ENCODE peak calls at places on chromosome 2, in six cellular contexts. P, S, C, U, X and N are unnamed samples.

GRCh38 chr2:68156419-68156818 is 1.3 kb upstream of the PNO1 start:
- DNase-seq in P (no peak), S (no peak), C (no peak), U (no peak), X (no peak), N (no peak)

GRCh38 chr2:160387558-160388262 is 105.9 kb downstream of the RBMS1 start:
- DNase-seq in P (no peak), S (no peak), C (no peak), U (peak), X (peak), N (no peak)

GRCh38 chr2:45711224-45711623 is 59.7 kb downstream of the PRKCE start:
- DNase-seq in P (no peak), S (no peak), C (no peak), U (no peak), X (no peak), N (no peak)

GRCh38 chr2:16126141-16126968 is 186.0 kb downstream of the MYCN start:
- DNase-seq in P (no peak), S (no peak), C (no peak), U (no peak), X (no peak), N (no peak)

GRCh38 chr2:121634354-121635307 is 14.6 kb downstream of the CLASP1 start:
- DNase-seq in P (no peak), S (no peak), C (no peak), U (peak), X (peak), N (no peak)

GRCh38 chr2:5982217-5982910 is 290.2 kb downstream of the SOX11 start:
- DNase-seq in P (no peak), S (no peak), C (no peak), U (no peak), X (no peak), N (no peak)

GRCh38 chr2:232563580-232563979 is 13.1 kb downstream of the EIF4E2 start:
- DNase-seq in P (no peak), S (no peak), C (no peak), U (no peak), X (peak), N (no peak)

GRCh38 chr2:140348826-140349225 is 1568.6 kb upstream of the NXPH2 start:
- DNase-seq in P (no peak), S (peak), C (no peak), U (no peak), X (no peak), N (no peak)

GRCh38 chr2:37026050-37026449 is 58.1 kb downstream of the HEATR5B start:
- DNase-seq in P (peak), S (peak), C (peak), U (no peak), X (peak), N (no peak)

GRCh38 chr2:121476714-121477113 is 54.0 kb upstream of the RNU4ATAC start:
- DNase-seq in P (no peak), S (peak), C (no peak), U (no peak), X (no peak), N (no peak)

GRCh38 chr2:98170076-98170475 is 83.1 kb downstream of the VWA3B start:
- DNase-seq in P (no peak), S (no peak), C (no peak), U (no peak), X (peak), N (no peak)

GRCh38 chr2:98172951-98173350 is 86.0 kb downstream of the VWA3B start:
- DNase-seq in P (no peak), S (no peak), C (no peak), U (no peak), X (no peak), N (no peak)

GRCh38 chr2:98180456-98180855 is 93.5 kb downstream of the VWA3B start:
- DNase-seq in P (no peak), S (no peak), C (no peak), U (no peak), X (peak), N (no peak)

GRCh38 chr2:98172150-98172765 is 85.3 kb downstream of the VWA3B start:
- DNase-seq in P (no peak), S (no peak), C (no peak), U (no peak), X (no peak), N (no peak)

GRCh38 chr2:98175811-98176210 is 88.8 kb downstream of the VWA3B start:
- DNase-seq in P (peak), S (peak), C (no peak), U (no peak), X (no peak), N (no peak)
- TF ChIP-seq CTCF in P (peak), S (no peak), C (no peak), U (no peak), X (no peak), N (peak)

GRCh38 chr2:43464546-43464945 is 131.3 kb downstream of the THADA start:
- DNase-seq in P (no peak), S (no peak), C (no peak), U (no peak), X (peak), N (no peak)
- TF ChIP-seq CTCF in P (no peak), S (no peak), C (no peak), U (no peak), X (no peak), N (no peak)

GRCh38 chr2:158529379-158530110 is 72.8 kb downstream of the PKP4 start:
- DNase-seq in P (no peak), S (no peak), C (no peak), U (peak), X (peak), N (no peak)

GRCh38 chr2:158533009-158533408 is 76.3 kb downstream of the PKP4 start:
- DNase-seq in P (no peak), S (peak), C (no peak), U (no peak), X (no peak), N (no peak)

GRCh38 chr2:158530829-158531228 is 74.1 kb downstream of the PKP4 start:
- DNase-seq in P (no peak), S (no peak), C (no peak), U (no peak), X (no peak), N (no peak)
- TF ChIP-seq CTCF in P (no peak), S (no peak), C (no peak), U (no peak), X (no peak), N (no peak)

DNA sequence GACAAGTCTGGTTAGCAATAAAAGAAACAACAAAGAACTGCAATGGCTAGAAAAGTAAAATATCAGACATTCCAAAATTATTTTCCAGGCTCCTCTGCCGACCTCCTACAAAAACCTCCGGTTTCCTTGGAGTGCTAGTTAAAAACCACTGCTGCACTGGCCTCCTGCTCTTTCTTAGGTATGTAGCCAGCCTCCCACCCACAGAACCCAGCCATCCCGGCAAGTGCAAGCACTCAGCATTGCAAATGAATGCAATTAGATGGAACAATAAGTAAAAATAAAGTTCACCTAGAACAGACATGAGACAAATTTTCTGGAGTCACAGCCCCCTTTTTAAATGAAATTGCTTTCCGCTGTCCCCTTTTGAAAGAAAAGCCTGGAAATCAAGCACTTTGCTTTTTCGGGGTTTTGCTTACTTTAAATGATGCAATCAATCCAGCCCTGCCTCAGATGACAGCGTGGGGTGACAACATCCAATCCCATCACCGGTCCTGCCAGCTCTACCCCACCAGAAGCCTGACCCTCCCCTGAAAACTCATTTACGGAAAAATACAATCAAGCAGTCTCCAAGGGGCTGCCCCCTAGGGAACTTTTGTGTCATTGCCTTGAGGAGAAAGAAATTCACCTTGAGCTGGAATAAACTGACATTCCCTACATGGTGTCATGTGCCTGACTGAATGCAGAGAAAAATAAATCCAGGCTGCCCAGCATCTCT is 199.8 kb downstream of the EPHA4 start:
- DNase-seq in P (no peak), S (peak), C (peak), U (peak), X (no peak), N (no peak)
- TF ChIP-seq CTCF in P (no peak), S (peak), C (peak), U (peak), X (peak), N (no peak)

GRCh38 chr2:240383871-240384700 is 51.4 kb upstream of the GPC1 start:
- DNase-seq in P (no peak), S (no peak), C (no peak), U (no peak), X (no peak), N (no peak)
- TF ChIP-seq CTCF in P (no peak), S (no peak), C (no peak), U (no peak), X (no peak), N (no peak)

DNA sequence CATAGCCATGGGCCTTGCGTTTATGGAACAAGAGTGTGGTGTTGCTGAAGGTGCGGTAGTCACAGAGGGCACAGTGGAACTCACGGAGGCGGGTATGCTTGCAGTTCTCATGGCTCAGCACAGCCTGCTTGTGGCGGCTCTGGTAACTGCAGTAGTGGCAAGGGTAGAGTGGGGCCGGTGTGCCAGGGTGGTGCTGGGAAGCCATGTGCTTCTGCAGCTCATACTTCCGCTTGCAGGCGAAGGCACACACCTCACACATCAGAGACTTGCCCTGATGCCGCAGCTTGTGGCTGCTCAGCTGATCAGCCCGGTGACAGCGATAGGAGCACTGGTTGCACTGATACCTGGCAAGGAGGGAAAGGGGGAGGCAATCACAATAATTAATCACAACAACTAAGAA is 14.7 kb downstream of the ZNF142 start:
- DNase-seq in P (no peak), S (no peak), C (no peak), U (no peak), X (no peak), N (no peak)
- TF ChIP-seq CTCF in P (no peak), S (no peak), C (no peak), U (no peak), X (no peak), N (no peak)

GRCh38 chr2:58131191-58132011 is 84.8 kb downstream of the VRK2 start:
- DNase-seq in P (no peak), S (no peak), C (no peak), U (peak), X (peak), N (no peak)
- TF ChIP-seq CTCF in P (no peak), S (peak), C (no peak), U (peak), X (no peak), N (no peak)

DNA sequence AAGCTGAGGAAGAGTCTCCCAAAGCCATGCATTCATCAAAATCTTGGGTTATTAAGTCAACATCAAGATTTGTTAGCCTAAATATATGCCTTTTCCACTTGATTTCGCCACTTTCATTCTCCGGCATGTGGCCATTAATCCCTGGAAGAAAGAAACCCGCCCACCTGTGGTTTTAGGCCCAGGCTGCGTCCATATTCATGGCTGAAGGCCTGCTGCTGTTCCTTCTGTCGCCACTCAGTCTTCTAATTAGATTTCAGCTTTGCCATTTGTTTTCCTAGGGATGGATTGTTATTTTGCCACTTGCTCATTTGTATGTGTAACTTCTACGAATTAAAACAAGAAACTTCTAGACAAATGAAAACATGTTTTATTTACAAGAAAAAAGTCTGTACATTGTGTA is 84.7 kb downstream of the ST6GAL2 start:
- DNase-seq in P (no peak), S (peak), C (no peak), U (no peak), X (no peak), N (no peak)
- TF ChIP-seq CTCF in P (no peak), S (no peak), C (no peak), U (no peak), X (no peak), N (no peak)